ENCODE peak calls at places on chromosomes 4 and X, in ten cellular contexts. T is Peyer's patch, U is uterus, P is GM12892, Q is breast epithelium, C is lower leg skin, K is IMR-90, B is body of pancreas, I is NB4, H is suprapubic skin. W is an unnamed sample.
A peak's percentile ranks its signal among the peaks of the same experiment; 100 is the strongest.

GRCh38 chrX:1598021-1598875 is 6.8 kb downstream of the AKAP17A start:
- DNase-seq in T (no peak), U (no peak), P (no peak), Q (no peak), C (peak; percentile 78), K (no peak), B (no peak), I (no peak), H (no peak), W (peak; percentile 64)

GRCh38 chr4:52751349-52751911 is at the start of gene ERVMER34-1:
- DNase-seq in T (no peak), U (peak; percentile 18), P (no peak), Q (peak; percentile 62), C (no peak), K (no peak), B (peak; percentile 84), I (no peak), H (peak; percentile 70), W (no peak)

GRCh38 chr4:72858328-72858727 is 211.2 kb downstream of the COX18 start:
- DNase-seq in T (no peak), U (no peak), P (no peak), Q (no peak), C (no peak), K (peak; percentile 79), B (no peak), I (no peak), H (no peak), W (no peak)

GRCh38 chrX:109826954-109827708 is 94.1 kb upstream of the ACSL4 start:
- DNase-seq in T (no peak), U (no peak), P (no peak), Q (no peak), C (no peak), K (peak; percentile 89), B (no peak), I (no peak), H (no peak), W (no peak)

GRCh38 chrX:120457766-120458180 is 11.3 kb downstream of the LAMP2 start:
- DNase-seq in T (no peak), U (no peak), P (no peak), Q (no peak), C (no peak), K (peak; percentile 76), B (no peak), I (peak; percentile 78), H (no peak), W (peak; percentile 3)

GRCh38 chrX:11117751-11118150 is 6.6 kb downstream of the HCCS start:
- DNase-seq in T (no peak), U (no peak), P (no peak), Q (no peak), C (no peak), K (no peak), B (no peak), I (no peak), H (no peak), W (peak; percentile 65)

GRCh38 chrX:45502396-45502795 is 301.7 kb upstream of the DIPK2B start:
- DNase-seq in T (no peak), U (no peak), P (no peak), Q (no peak), C (no peak), K (no peak), B (no peak), I (no peak), H (no peak), W (no peak)

GRCh38 chr4:145130130-145130529 is 32.0 kb downstream of the ABCE1 start:
- DNase-seq in T (no peak), U (no peak), P (no peak), Q (no peak), C (no peak), K (no peak), B (no peak), I (no peak), H (no peak), W (no peak)

GRCh38 chrX:69307029-69307428 is 141.8 kb upstream of the PJA1 start:
- DNase-seq in T (no peak), U (no peak), P (no peak), Q (no peak), C (no peak), K (no peak), B (no peak), I (no peak), H (peak; percentile 7), W (no peak)

GRCh38 chr4:150130953-150131352 is 52.7 kb downstream of the DCLK2 start:
- DNase-seq in T (no peak), U (no peak), P (no peak), Q (no peak), C (no peak), K (peak; percentile 83), B (no peak), I (no peak), H (no peak), W (no peak)

GRCh38 chr4:185211641-185212040 is 2.2 kb downstream of the SNX25 start:
- DNase-seq in T (no peak), U (no peak), P (no peak), Q (no peak), C (no peak), K (no peak), B (no peak), I (no peak), H (no peak), W (no peak)

GRCh38 chr4:185210102-185210981 is 944 bp downstream of the SNX25 start:
- DNase-seq in T (peak; percentile 50), U (no peak), P (no peak), Q (no peak), C (peak; percentile 91), K (peak; percentile 56), B (peak; percentile 58), I (peak; percentile 68), H (peak; percentile 79), W (peak; percentile 66)

GRCh38 chr4:185211035-185211434 is 1.6 kb downstream of the SNX25 start:
- DNase-seq in T (no peak), U (no peak), P (no peak), Q (no peak), C (no peak), K (peak; percentile 28), B (no peak), I (no peak), H (no peak), W (no peak)

GRCh38 chr4:185212566-185212965 is 3.2 kb downstream of the SNX25 start:
- DNase-seq in T (no peak), U (no peak), P (no peak), Q (no peak), C (no peak), K (peak; percentile 69), B (no peak), I (no peak), H (no peak), W (no peak)

GRCh38 chr4:185209031-185209851 is at the start of gene SNX25:
- DNase-seq in T (peak; percentile 89), U (peak; percentile 70), P (peak; percentile 72), Q (peak; percentile 77), C (peak; percentile 96), K (peak; percentile 65), B (peak; percentile 93), I (peak; percentile 86), H (peak; percentile 90), W (peak; percentile 86)
- TF ChIP-seq POLR2A in T (peak; percentile 84), U (peak; percentile 85), P (peak; percentile 84), Q (no peak), C (no peak), K (peak; percentile 78), B (peak; percentile 75), I (peak; percentile 28), H (peak; percentile 79), W (peak; percentile 67)

DNA sequence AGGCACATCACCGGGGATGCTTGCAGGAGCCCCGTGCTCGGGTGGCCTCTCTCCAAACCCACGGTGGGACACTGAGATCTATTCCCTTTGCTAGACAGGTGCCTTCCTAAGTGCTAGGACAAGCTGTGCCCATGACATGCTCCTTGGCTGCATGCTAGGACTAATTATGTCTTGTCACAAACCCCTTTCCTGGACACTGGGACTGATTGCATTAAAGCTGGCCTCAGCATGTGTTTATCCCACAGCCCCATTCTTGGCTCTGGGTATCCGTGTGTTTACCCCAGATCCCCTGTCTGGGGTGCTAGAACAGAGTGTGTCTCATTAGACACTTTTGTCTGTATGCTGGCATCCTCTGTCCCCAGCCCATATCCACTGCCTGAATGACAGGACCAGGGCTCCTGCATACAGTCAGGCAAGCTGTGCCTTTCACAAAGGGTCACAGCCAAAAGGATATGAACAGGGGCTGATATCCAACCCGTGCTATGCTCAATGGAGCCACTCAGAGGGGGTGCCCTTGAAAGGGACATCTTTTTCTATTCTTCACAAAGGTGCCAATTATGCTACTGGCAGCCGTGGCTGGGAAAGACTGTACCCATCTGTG is 9.2 kb upstream of the IQSEC2 start:
- DNase-seq in T (no peak), U (no peak), P (no peak), Q (no peak), C (no peak), K (no peak), B (no peak), I (no peak), H (no peak), W (no peak)
- TF ChIP-seq POLR2A in T (no peak), U (no peak), P (no peak), Q (no peak), C (no peak), K (no peak), B (no peak), I (no peak), H (no peak), W (no peak)

DNA sequence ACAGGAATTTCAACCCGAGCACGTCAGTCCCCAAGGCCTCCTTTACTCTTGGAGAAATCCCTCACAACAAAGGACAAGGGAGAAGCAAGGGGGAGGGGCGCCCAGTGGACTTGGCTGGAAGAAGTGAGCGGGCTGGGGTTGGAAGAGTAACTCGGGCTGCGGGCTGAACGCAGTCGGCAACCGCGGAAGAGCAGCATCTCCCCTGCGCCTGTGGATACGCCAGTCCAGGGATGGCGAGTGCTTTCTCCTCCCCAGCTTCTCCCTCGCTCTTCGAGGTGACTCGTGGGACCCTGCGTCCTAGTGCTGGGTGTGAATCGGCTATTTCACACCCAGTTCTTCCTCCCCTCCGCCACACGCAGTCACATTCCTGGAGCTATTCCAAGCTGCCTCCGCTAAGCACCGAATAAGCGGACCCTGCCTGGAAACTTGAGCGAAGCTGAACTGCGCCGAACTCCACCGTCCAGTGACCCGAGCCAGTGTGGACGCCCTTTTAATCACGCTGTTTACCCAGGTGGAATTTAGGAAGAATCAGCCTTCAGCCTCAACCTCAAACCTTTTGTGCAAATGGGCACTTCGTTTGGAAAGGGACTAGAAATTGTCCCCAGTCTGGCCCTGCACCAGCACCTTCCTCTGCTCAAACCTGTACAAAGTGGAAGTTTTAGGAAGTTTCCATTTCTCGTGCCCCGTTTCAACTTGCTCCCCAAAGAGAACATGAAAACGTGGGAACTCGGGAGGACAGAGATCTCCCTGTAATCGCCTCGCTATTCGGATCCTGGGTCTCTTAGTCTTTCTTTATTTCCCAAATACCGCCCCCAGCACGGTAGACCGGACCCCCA is 64.3 kb upstream of the WDR17 start:
- DNase-seq in T (no peak), U (peak; percentile 31), P (no peak), Q (no peak), C (peak; percentile 80), K (peak; percentile 0), B (peak; percentile 23), I (no peak), H (no peak), W (no peak)
- TF ChIP-seq POLR2A in T (no peak), U (no peak), P (no peak), Q (no peak), C (no peak), K (no peak), B (no peak), I (no peak), H (no peak), W (no peak)

GRCh38 chrX:150213481-150214030 is 149.6 kb upstream of the MAMLD1 start:
- DNase-seq in T (no peak), U (no peak), P (no peak), Q (no peak), C (peak; percentile 48), K (no peak), B (no peak), I (no peak), H (no peak), W (no peak)
- TF ChIP-seq POLR2A in T (no peak), U (no peak), P (no peak), Q (no peak), C (no peak), K (no peak), B (no peak), I (no peak), H (no peak), W (no peak)

GRCh38 chrX:38279188-38279587 is 48.1 kb downstream of the RPGR start:
- DNase-seq in T (no peak), U (no peak), P (no peak), Q (no peak), C (no peak), K (no peak), B (no peak), I (no peak), H (no peak), W (no peak)
- TF ChIP-seq POLR2A in T (no peak), U (no peak), P (no peak), Q (no peak), C (no peak), K (no peak), B (no peak), I (no peak), H (no peak), W (no peak)

W was measured in erythroblast.